ENCODE peak calls at places on chromosomes 4 and X, in ten cellular contexts. N is pancreas; E is body of pancreas; A is effector memory CD4-positive, alpha-beta T cell; Y is kidney epithelial cell; K is WERI-Rb-1; Z is heart right ventricle; S is PC-3; J is ovary; D is endothelial cell of umbilical vein. R is an unnamed sample.
A peak's percentile ranks its signal among the peaks of the same experiment; 100 is the strongest.

GRCh38 chrX:21438792-21439191 is 64.6 kb downstream of the CNKSR2 start:
- DNase-seq in N (no peak), Z (no peak), Y (no peak), E (no peak), J (no peak), K (no peak), D (no peak), A (no peak), S (no peak), R (peak; percentile 48)

GRCh38 chr4:26150948-26151347 is 169.9 kb upstream of the RBPJ start:
- DNase-seq in J (no peak), K (no peak), Z (no peak), E (no peak), A (no peak), D (no peak), S (peak; percentile 72), Y (no peak), N (no peak), R (no peak)

GRCh38 chr4:23006756-23007155 is 314.0 kb downstream of the GBA3 start:
- DNase-seq in Z (no peak), A (no peak), S (peak; percentile 44), J (no peak), K (no peak), D (no peak), Y (no peak), E (no peak), N (no peak), R (no peak)

GRCh38 chr4:26737385-26737784 is 123.3 kb upstream of the STIM2 start:
- DNase-seq in Z (no peak), J (no peak), D (no peak), A (no peak), Y (no peak), K (no peak), N (no peak), E (no peak), S (no peak), R (no peak)

GRCh38 chr4:96036781-96037180 is 196.9 kb downstream of the PDHA2 start:
- DNase-seq in S (no peak), Z (no peak), A (no peak), K (no peak), N (no peak), D (no peak), J (no peak), Y (no peak), E (no peak), R (no peak)

GRCh38 chr4:28723371-28723770 is 1862.7 kb downstream of the STIM2 start:
- DNase-seq in D (no peak), S (no peak), Z (no peak), E (no peak), J (no peak), Y (no peak), K (peak; percentile 28), N (no peak), A (no peak), R (no peak)

GRCh38 chrX:15977644-15978043 is 123.0 kb upstream of the AP1S2 start:
- DNase-seq in J (no peak), N (no peak), A (no peak), E (no peak), D (no peak), Z (no peak), Y (no peak), S (no peak), K (no peak), R (no peak)

GRCh38 chr4:176238157-176238608 is 30.8 kb downstream of the ASB5 start:
- DNase-seq in D (peak; percentile 87), E (no peak), K (no peak), N (no peak), A (no peak), Z (no peak), S (no peak), Y (no peak), J (no peak), R (no peak)

GRCh38 chr4:128468485-128468989 is 180.9 kb upstream of the PGRMC2 start:
- DNase-seq in D (peak; percentile 90), E (peak; percentile 38), S (peak; percentile 83), Z (no peak), J (peak; percentile 67), N (no peak), Y (peak; percentile 61), K (no peak), A (no peak), R (no peak)

GRCh38 chrX:150162141-150162540 is 201.0 kb upstream of the MAMLD1 start:
- DNase-seq in Z (no peak), J (no peak), D (no peak), N (no peak), A (no peak), E (no peak), K (no peak), S (peak; percentile 75), Y (no peak), R (no peak)

GRCh38 chrX:3145716-3146115 is 104.4 kb downstream of the ARSF start:
- DNase-seq in E (no peak), J (no peak), N (no peak), A (no peak), K (no peak), D (no peak), Z (no peak), Y (no peak), S (no peak), R (no peak)

GRCh38 chr4:104938624-104939023 is 208.1 kb upstream of the TET2 start:
- DNase-seq in S (no peak), Y (no peak), K (no peak), D (no peak), E (no peak), A (no peak), J (no peak), N (no peak), Z (no peak), R (no peak)

DNA sequence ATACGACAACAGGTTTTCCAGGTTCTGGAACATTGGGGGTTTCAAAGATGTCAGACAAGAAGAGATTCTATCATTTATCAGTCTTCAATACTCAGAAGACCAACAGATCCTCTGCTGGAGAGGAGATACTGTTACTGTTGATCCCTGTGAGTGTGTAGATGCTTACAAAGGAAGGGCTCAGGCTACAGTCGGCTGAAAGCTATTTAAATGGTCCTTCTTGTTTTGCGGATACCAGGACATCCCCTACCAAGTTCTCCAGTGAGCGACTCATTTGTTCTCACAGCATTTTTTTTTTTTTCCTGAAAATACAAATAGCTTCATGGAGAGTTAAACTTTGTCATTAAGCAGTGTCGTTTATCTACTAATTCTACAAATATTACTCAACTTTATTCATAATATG is 201.6 kb downstream of the CAMK2D start:
- DNase-seq in S (no peak), Z (no peak), N (no peak), D (no peak), K (no peak), E (no peak), J (no peak), Y (no peak), A (no peak), R (no peak)
- H3K36me3 ChIP-seq in S (no peaks in the 10 kb centered on the region), Z (no peaks in the 10 kb centered on the region), N (no peaks in the 10 kb centered on the region), D (no peaks in the 10 kb centered on the region), K (no peaks in the 10 kb centered on the region), E (no peaks in the 10 kb centered on the region), J (no peaks in the 10 kb centered on the region), Y (no peaks in the 10 kb centered on the region), A (no peaks in the 10 kb centered on the region), R (no peaks in the 10 kb centered on the region)

DNA sequence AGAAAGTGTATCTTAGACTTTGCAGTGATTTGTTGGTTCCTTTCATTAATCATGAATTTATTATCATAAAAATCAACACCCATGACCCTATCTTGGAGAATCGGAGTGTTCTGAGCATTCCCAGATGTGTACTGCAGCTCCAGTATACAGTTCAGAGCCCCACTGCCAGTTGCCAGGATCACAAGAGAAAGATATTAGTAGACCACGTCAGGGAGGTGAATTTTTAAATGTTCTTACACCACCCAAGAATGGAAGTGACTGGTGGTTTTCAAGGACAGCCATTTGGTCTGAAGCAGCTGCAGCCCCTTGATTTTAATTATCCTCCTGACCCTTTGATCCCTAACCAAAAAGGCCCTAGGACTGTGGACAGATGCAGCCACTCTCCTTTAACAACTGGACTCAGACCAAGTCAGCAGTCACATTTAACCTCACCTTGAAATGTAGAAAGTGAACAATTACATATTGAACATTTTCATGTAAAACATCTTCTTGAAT is 163.2 kb downstream of the PALLD start:
- DNase-seq in N (no peak), E (no peak), Z (no peak), S (no peak), K (no peak), D (no peak), A (no peak), Y (no peak), J (no peak), R (no peak)
- H3K4me3 ChIP-seq in N (no peak overlapping the region), E (no peak overlapping the region), Z (no peak overlapping the region), S (no peak overlapping the region), K (no peak overlapping the region), D (no peak overlapping the region), A (no peak overlapping the region), Y (no peak overlapping the region), J (no peak overlapping the region), R (no peak overlapping the region)

GRCh38 chr4:735583-735982 is 30.0 kb downstream of the PCGF3 start:
- DNase-seq in Z (no peak), D (no peak), K (no peak), A (no peak), E (no peak), S (no peak), N (peak; percentile 32), Y (no peak), J (no peak), R (no peak)

GRCh38 chr4:732911-733630 is 27.4 kb downstream of the PCGF3 start:
- DNase-seq in S (no peak), N (peak; percentile 81), D (no peak), K (no peak), Y (no peak), Z (peak; percentile 23), A (no peak), J (no peak), E (no peak), R (no peak)

GRCh38 chr4:733631-733980 is 28.0 kb downstream of the PCGF3 start:
- DNase-seq in S (no peak), N (peak; percentile 49), A (no peak), E (no peak), Y (no peak), J (no peak), Z (peak; percentile 6), D (no peak), K (no peak), R (no peak)

GRCh38 chr4:734075-734474 is 28.4 kb downstream of the PCGF3 start:
- DNase-seq in K (no peak), J (no peak), E (no peak), N (peak; percentile 37), Y (no peak), Z (peak; percentile 4), A (no peak), S (no peak), D (no peak), R (no peak)

DNA sequence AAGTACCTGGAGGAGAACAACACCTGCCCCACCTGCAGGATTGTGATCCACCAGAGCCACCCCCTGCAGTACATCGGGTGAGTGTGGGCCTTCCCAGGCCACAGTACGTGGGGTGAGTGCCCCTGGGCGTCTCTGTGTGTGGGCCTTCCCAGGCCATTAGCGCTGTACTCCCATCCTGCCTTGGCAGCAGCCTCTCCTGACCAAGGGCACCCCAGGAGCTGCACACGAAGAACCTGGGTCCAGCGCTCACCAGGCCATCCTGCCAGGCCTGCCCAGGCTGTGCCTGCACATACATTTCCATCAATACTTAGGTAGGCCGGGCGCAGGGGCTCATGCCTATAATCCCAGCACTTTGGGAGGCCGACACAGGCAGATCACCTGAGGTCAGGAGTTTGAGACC is 29.3 kb downstream of the PCGF3 start:
- DNase-seq in J (no peak), E (no peak), Z (peak; percentile 0), N (peak; percentile 47), D (no peak), Y (no peak), K (no peak), S (no peak), A (no peak), R (no peak)
- H3K36me3 ChIP-seq in J (no peaks in the 10 kb centered on the region), E (peaks cover 10% of the 10 kb centered on the region), Z (peaks cover 61% of the 10 kb centered on the region), N (peaks cover 41% of the 10 kb centered on the region), D (peaks cover 53% of the 10 kb centered on the region), Y (peaks cover 4% of the 10 kb centered on the region), K (peaks cover 78% of the 10 kb centered on the region), S (peaks cover 7% of the 10 kb centered on the region), A (peaks cover 38% of the 10 kb centered on the region), R (peaks cover 50% of the 10 kb centered on the region)

GRCh38 chr4:78971326-78971725 is 32.1 kb upstream of the PAQR3 start:
- DNase-seq in D (no peak), A (no peak), N (no peak), Y (no peak), S (no peak), J (peak; percentile 27), E (peak; percentile 5), Z (no peak), K (no peak), R (no peak)
- H3K4me3 ChIP-seq in D (no peak overlapping the region), A (no peak overlapping the region), N (no peak overlapping the region), Y (no peak overlapping the region), S (no peak overlapping the region), J (no peak overlapping the region), E (no peak overlapping the region), Z (no peak overlapping the region), K (no peak overlapping the region), R (no peak overlapping the region)

R was measured in CD4-positive, CD25-positive, alpha-beta regulatory T cell.